ENCODE peak calls at places on chromosomes 5 and 9, in eight cellular contexts. U is stimulated activated naive CD8-positive, alpha-beta T cell treated with anti-CD3 and anti-CD28 coated beads, Interleukin-15, amount 100 ng/mL, for 72 hours; T is stimulated activated naive B cell treated with anti-CD40 and anti-IgM and Interleukin-4, amounts not matched to agents 10 μg/mL and 1 μg/mL and 100 μg/mL, for 72 hours; G is left cardiac atrium; N is T-helper 17 cell; B is A549; X is IMR-90; P is natural killer cell treated with Interleukin-12 subunit alpha and Interleukin-12 subunit beta and Interleukin-15 and Interleukin-18, amount 100 ng/mL, for 72 hours. I is an unnamed sample.
A peak's percentile ranks its signal among the peaks of the same experiment; 100 is the strongest.

GRCh38 chr5:39648539-39649200 is 223.9 kb upstream of the DAB2 start:
- ATAC-seq in X (no peak), T (peak; percentile 75), N (no peak), U (peak; percentile 42), P (no peak), B (peak; percentile 73), G (no peak), I (no peak)

GRCh38 chr9:71001780-71002386 is 119.5 kb downstream of the TRPM3 start:
- ATAC-seq in U (no peak), N (no peak), G (peak; percentile 42), B (no peak), P (no peak), T (peak; percentile 44), X (no peak), I (peak; percentile 65)

GRCh38 chr9:38085308-38085707 is 16.3 kb upstream of the SHB start:
- ATAC-seq in N (no peak), B (no peak), X (no peak), G (no peak), T (no peak), P (no peak), U (no peak), I (no peak)

GRCh38 chr9:105858284-105858683 is 163.9 kb downstream of the TMEM38B start:
- ATAC-seq in P (no peak), N (peak; percentile 68), G (no peak), B (no peak), T (peak; percentile 99), U (peak; percentile 87), X (no peak), I (no peak)

GRCh38 chr5:78734094-78734845 is 85.7 kb upstream of the LHFPL2 start:
- ATAC-seq in B (no peak), X (no peak), P (no peak), G (no peak), N (no peak), U (no peak), T (no peak), I (no peak)

GRCh38 chr9:6439051-6439703 is 26.2 kb downstream of the UHRF2 start:
- ATAC-seq in P (peak; percentile 77), B (no peak), N (no peak), G (no peak), X (no peak), T (no peak), U (no peak), I (no peak)

GRCh38 chr5:109451161-109451560 is 41.4 kb upstream of the PJA2 start:
- ATAC-seq in U (no peak), N (no peak), P (no peak), T (no peak), B (no peak), G (no peak), X (no peak), I (no peak)

GRCh38 chr9:91758491-91758981 is 191.5 kb downstream of the ROR2 start:
- ATAC-seq in U (no peak), N (no peak), B (peak; percentile 75), T (peak; percentile 51), X (peak; percentile 95), G (peak; percentile 74), P (no peak), I (peak; percentile 85)

GRCh38 chr9:93731963-93732362 is 155.6 kb downstream of the PHF2 start:
- ATAC-seq in P (no peak), G (no peak), B (no peak), N (no peak), X (no peak), T (no peak), U (no peak), I (no peak)

GRCh38 chr9:121916008-121916407 is 177.1 kb downstream of the TTLL11 start:
- ATAC-seq in B (no peak), X (peak; percentile 70), P (peak; percentile 36), U (no peak), N (no peak), T (no peak), G (no peak), I (peak; percentile 64)

GRCh38 chr9:113580041-113580953 is 116.8 kb downstream of the RGS3 start:
- ATAC-seq in G (peak; percentile 71), B (no peak), U (peak; percentile 36), P (peak; percentile 1), N (peak; percentile 57), T (peak; percentile 67), X (no peak), I (peak; percentile 2)

GRCh38 chr9:18149457-18150011 is 324.4 kb upstream of the ADAMTSL1 start:
- ATAC-seq in G (no peak), N (no peak), X (no peak), B (no peak), T (no peak), U (no peak), P (no peak), I (no peak)

GRCh38 chr5:149732500-149733128 is 2.5 kb downstream of the PPARGC1B start:
- ATAC-seq in N (no peak), T (no peak), B (no peak), X (no peak), G (peak; percentile 50), P (no peak), U (no peak), I (no peak)

GRCh38 chr9:36609306-36609705 is 36.6 kb downstream of the MELK start:
- ATAC-seq in B (no peak), U (no peak), N (no peak), T (no peak), P (no peak), X (no peak), G (no peak), I (no peak)

GRCh38 chr9:93978498-93978897 is 23.3 kb upstream of the BARX1 start:
- ATAC-seq in G (no peak), X (no peak), T (no peak), B (no peak), P (no peak), U (no peak), N (no peak), I (no peak)

GRCh38 chr9:98007251-98007928 is 24.2 kb downstream of the ANP32B start:
- ATAC-seq in G (no peak), N (no peak), U (peak; percentile 77), T (peak; percentile 31), B (no peak), X (no peak), P (peak; percentile 83), I (no peak)

I was measured in SK-N-SH treated with all-trans-retinoic acid at 6 μM for 48 hours.